ENCODE peak calls at places on chromosomes 3 and 15, in six cellular contexts. X, L, O, S, J and R are unnamed samples. For H3K9me3, the result is how much of the 10 kb centered on the place peaks cover.

GRCh38 chr3:100810671-100811070 is 101.4 kb downstream of the TFG start:
- DNase-seq in S (no peak), X (no peak), J (no peak), O (no peak), L (no peak), R (no peak)

GRCh38 chr3:37115451-37115850 is 58.9 kb downstream of the LRRFIP2 start:
- DNase-seq in L (no peak), S (no peak), O (no peak), X (no peak), J (no peak), R (no peak)

GRCh38 chr3:4350789-4351163 is 47.6 kb downstream of the SETMAR start:
- DNase-seq in O (peak), J (no peak), X (no peak), S (no peak), L (peak), R (peak)

GRCh38 chr3:138114431-138114918 is 933 bp downstream of the DZIP1L start:
- DNase-seq in L (no peak), S (no peak), O (no peak), J (no peak), X (peak), R (no peak)

GRCh38 chr3:28615071-28615470 is 266.4 kb upstream of the AZI2 start:
- DNase-seq in X (no peak), L (no peak), J (no peak), O (no peak), S (no peak), R (no peak)

GRCh38 chr3:138740057-138740456 is 94.7 kb downstream of the PIK3CB start:
- DNase-seq in J (no peak), L (no peak), O (no peak), X (no peak), S (no peak), R (no peak)

GRCh38 chr3:195069501-195070251 is 201.3 kb downstream of the XXYLT1 start:
- DNase-seq in S (no peak), J (no peak), O (no peak), L (no peak), X (no peak), R (no peak)

GRCh38 chr3:79515072-79515471 is 252.7 kb downstream of the ROBO1 start:
- DNase-seq in S (no peak), J (no peak), L (no peak), O (no peak), X (no peak), R (no peak)

GRCh38 chr3:101009386-101009785 is 16.2 kb upstream of the ABI3BP start:
- DNase-seq in L (no peak), X (no peak), S (no peak), J (no peak), O (no peak), R (no peak)

GRCh38 chr3:105714459-105714858 is 154.4 kb downstream of the CBLB start:
- DNase-seq in L (no peak), O (no peak), J (no peak), X (no peak), S (no peak), R (no peak)

GRCh38 chr3:5376761-5377160 is 189.3 kb downstream of the EDEM1 start:
- DNase-seq in O (no peak), J (no peak), L (no peak), X (no peak), S (no peak), R (no peak)

GRCh38 chr3:10192953-10193691 is 28.4 kb downstream of the IRAK2 start:
- DNase-seq in J (no peak), O (peak), S (no peak), L (peak), X (no peak), R (peak)

GRCh38 chr3:150309557-150309956 is 98.5 kb upstream of the TSC22D2 start:
- DNase-seq in S (no peak), X (no peak), O (no peak), J (no peak), L (no peak), R (no peak)

GRCh38 chr15:99925661-99926461 is 192.6 kb upstream of the LYSMD4 start:
- DNase-seq in J (peak), O (peak), S (no peak), L (peak), X (peak), R (peak)

GRCh38 chr15:81962438-81962837 is 83.4 kb downstream of the MEX3B start:
- DNase-seq in O (no peak), L (no peak), X (no peak), J (no peak), S (no peak), R (no peak)

GRCh38 chr3:54746722-54747121 is 181.1 kb downstream of the LRTM1 start:
- DNase-seq in O (no peak), X (no peak), J (no peak), L (no peak), S (no peak), R (no peak)

GRCh38 chr3:99681512-99681911 is 43.1 kb downstream of the COL8A1 start:
- DNase-seq in S (no peak), X (no peak), O (no peak), J (no peak), L (no peak), R (no peak)

GRCh38 chr3:99683465-99683864 is 45.1 kb downstream of the COL8A1 start:
- DNase-seq in O (no peak), X (no peak), S (no peak), J (no peak), L (no peak), R (no peak)

GRCh38 chr3:99678023-99678422 is 39.6 kb downstream of the COL8A1 start:
- DNase-seq in O (no peak), X (no peak), L (no peak), S (no peak), J (no peak), R (no peak)

GRCh38 chr3:99681976-99682375 is 43.6 kb downstream of the COL8A1 start:
- DNase-seq in L (no peak), J (no peak), S (no peak), X (no peak), O (no peak), R (no peak)

GRCh38 chr3:99678926-99679325 is 40.5 kb downstream of the COL8A1 start:
- DNase-seq in L (no peak), J (no peak), X (no peak), S (no peak), O (no peak), R (no peak)
- H3K27ac ChIP-seq in L (no peak), J (no peak), X (no peak), S (no peak), O (no peak), R (no peak)

GRCh38 chr15:25238716-25239470 is 199.9 kb downstream of the UBE3A start:
- DNase-seq in L (no peak), J (peak), S (no peak), X (no peak), O (peak), R (no peak)

GRCh38 chr15:25238126-25238525 is 200.7 kb downstream of the UBE3A start:
- DNase-seq in S (no peak), L (no peak), J (peak), X (no peak), O (peak), R (no peak)

GRCh38 chr15:25236143-25236860 is 202.5 kb downstream of the UBE3A start:
- DNase-seq in X (no peak), J (peak), S (no peak), L (no peak), O (peak), R (no peak)

GRCh38 chr15:25236861-25237155 is 202.0 kb downstream of the UBE3A start:
- DNase-seq in O (peak), S (no peak), X (no peak), L (no peak), J (peak), R (no peak)

GRCh38 chr15:25237291-25237978 is 201.4 kb downstream of the UBE3A start:
- DNase-seq in J (no peak), L (no peak), O (peak), X (no peak), S (no peak), R (no peak)
- H3K9me3 ChIP-seq in J (under half), L (under half), O (under half), X (under half), S (under half), R (half or more)

DNA sequence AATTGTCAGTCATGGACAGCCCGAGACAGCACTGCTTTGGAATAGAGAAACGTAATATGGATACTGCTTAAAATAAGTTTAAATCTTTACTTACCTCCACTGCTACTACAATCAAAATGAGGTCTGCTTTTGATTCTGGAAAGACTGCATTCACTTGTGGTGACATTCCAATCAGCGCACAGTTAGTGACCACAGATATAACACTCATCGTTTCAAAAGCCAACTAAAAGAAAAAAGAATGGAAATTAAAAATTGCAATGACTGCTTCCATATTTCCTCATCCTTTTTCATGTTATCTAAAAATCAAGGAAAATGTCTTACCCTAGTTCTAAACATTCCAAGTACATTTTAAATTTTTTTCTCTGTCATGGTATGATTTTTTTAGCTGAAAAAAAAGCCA is 72.2 kb downstream of the ANO10 start:
- DNase-seq in L (no peak), S (no peak), J (no peak), O (no peak), X (no peak), R (no peak)
- H3K27ac ChIP-seq in L (no peak), S (no peak), J (no peak), O (no peak), X (no peak), R (no peak)

GRCh38 chr3:62372621-62373041 is 719 bp downstream of the FEZF2 start:
- DNase-seq in J (no peak), L (no peak), O (no peak), S (no peak), X (no peak), R (no peak)

GRCh38 chr3:62373714-62374333 is 474 bp upstream of the FEZF2 start:
- DNase-seq in O (no peak), J (no peak), X (no peak), S (no peak), L (no peak), R (no peak)

GRCh38 chr3:62375655-62376054 is 2.3 kb upstream of the FEZF2 start:
- DNase-seq in O (no peak), L (no peak), S (no peak), J (no peak), X (no peak), R (no peak)

GRCh38 chr3:62373215-62373614 is at the start of gene FEZF2:
- DNase-seq in S (no peak), X (no peak), O (no peak), J (no peak), L (no peak), R (no peak)

DNA sequence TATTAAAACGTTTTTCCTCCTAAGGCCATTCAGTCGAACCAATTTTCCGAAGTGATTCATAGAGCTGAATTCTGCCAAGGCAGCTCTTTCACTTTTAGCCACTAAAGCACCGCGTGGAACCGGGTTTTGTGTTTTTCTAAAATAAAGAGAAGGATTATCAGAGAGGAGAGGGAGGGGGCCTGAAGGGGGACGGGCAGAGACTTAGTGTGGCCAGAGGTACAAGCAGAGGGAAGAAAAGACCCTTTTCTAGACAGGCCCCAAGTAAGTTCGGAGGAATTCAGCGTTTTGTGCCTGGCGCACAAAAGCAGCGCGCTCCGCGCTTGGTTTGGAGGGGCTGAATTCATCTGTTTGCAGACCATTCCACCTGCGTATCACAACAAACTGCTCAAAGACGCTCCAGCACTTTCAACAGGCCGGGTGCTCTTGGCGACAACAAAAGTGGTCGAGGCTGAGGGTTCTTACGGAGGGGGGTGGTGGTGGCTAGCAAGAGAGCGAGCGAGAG is 1.1 kb upstream of the FEZF2 start:
- DNase-seq in O (no peak), J (no peak), L (no peak), S (no peak), X (no peak), R (no peak)
- H3K9me3 ChIP-seq in O (under half), J (under half), L (under half), S (under half), X (under half), R (under half)

GRCh38 chr15:77057650-77058049 is 13.3 kb downstream of the TSPAN3 start:
- DNase-seq in X (no peak), S (no peak), O (no peak), J (no peak), L (no peak), R (no peak)

GRCh38 chr15:77058468-77058867 is 12.4 kb downstream of the TSPAN3 start:
- DNase-seq in O (no peak), S (no peak), L (no peak), X (no peak), J (no peak), R (no peak)

GRCh38 chr15:77060560-77060959 is 10.3 kb downstream of the TSPAN3 start:
- DNase-seq in S (no peak), J (no peak), L (no peak), X (no peak), O (no peak), R (no peak)

GRCh38 chr15:77057072-77057471 is 13.8 kb downstream of the TSPAN3 start:
- DNase-seq in O (no peak), X (no peak), S (no peak), L (no peak), J (no peak), R (no peak)

DNA sequence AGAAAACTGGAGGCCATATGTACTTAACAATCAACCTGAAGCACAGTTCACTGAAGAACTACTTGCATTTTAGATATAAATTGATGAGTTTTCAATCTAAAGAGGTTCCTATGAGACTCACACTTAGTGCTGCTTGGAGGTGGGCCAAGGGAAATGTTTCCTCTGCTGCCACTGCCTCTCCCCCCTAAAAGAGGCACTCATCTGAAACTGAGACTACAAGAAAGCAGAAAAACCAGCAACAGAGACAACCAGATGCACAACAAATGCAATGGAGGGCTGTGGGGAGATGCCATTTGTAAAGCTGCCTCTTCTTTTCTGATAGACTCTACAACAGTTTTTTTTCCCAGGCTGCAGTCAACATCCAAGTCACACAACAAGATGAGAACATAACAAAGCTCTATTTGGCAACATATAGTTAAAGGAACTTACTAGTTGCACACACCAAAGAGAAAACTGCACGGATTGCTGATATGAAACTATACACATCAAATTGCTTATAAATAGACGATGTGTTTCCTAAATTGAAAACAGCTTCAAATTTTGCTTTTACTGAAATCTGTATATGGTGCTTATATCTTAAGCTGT is 11.1 kb downstream of the TSPAN3 start:
- DNase-seq in O (no peak), L (no peak), S (no peak), J (no peak), X (no peak), R (no peak)
- H3K27ac ChIP-seq in O (no peak), L (no peak), S (no peak), J (peak), X (no peak), R (no peak)

GRCh38 chr15:31871159-31871886 is 159.0 kb upstream of the CHRNA7 start:
- DNase-seq in L (no peak), J (no peak), O (no peak), X (no peak), S (no peak), R (no peak)
- H3K9me3 ChIP-seq in L (under half), J (under half), O (under half), X (under half), S (under half), R (under half)

GRCh38 chr15:22979069-22979698 is 984 bp downstream of the CYFIP1 start:
- DNase-seq in L (peak), O (no peak), J (peak), S (no peak), X (peak), R (no peak)

GRCh38 chr15:22979699-22980188 is 424 bp downstream of the CYFIP1 start:
- DNase-seq in L (peak), X (peak), J (peak), S (no peak), O (no peak), R (no peak)

GRCh38 chr15:22980189-22981136 is at the start of gene CYFIP1:
- DNase-seq in O (no peak), S (peak), J (peak), L (peak), X (peak), R (no peak)

GRCh38 chr15:22978691-22979068 is 1.5 kb downstream of the CYFIP1 start:
- DNase-seq in J (no peak), O (no peak), X (no peak), L (no peak), S (no peak), R (no peak)

DNA sequence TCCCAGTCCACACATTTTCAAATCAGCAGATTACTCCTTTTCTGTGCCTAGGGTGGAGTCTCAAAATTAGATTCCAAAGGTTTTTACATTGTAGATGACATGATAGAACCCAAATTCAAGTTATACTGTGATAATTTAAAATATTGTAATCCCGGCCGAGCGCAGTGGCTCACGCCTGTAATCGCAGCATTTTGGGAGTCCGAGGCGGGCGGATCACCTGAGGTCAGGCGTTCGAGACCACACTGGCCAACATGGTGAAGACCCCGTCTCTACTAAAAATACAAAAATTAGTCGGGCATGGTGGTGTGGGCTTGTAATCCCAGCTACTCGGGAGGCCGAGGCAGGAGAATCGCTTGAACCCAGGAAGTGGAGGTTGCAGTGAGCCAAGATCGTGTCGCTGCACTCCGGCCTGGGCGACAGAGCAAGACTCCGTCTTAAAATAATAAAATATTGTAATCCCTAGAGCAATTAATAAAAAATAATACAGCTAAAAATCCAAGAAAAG is 1.2 kb upstream of the CYFIP1 start:
- DNase-seq in S (no peak), X (no peak), L (no peak), J (no peak), O (no peak), R (no peak)
- H3K27ac ChIP-seq in S (peak), X (no peak), L (no peak), J (no peak), O (no peak), R (peak)

DNA sequence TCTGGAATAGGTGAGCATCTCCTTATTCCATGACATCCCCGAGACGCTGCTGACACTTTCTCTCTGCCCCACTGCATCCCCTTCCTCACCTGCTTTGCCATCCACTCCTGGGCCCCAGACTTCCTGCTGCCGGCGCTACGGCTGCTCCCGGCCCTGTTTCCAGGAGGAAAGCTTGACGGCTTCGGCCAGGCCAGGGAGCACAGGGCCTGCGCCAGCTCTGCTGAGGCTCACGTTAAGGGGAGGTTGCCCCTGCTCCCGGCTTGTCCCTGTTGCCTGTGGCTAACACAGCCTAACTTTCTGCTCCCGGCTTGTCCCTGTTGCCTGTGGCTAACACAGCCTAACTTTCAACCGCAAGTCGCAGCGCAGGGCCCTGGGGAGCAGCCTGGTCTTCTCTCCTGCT is 177.3 kb upstream of the RGMA start:
- DNase-seq in J (no peak), O (no peak), L (no peak), X (peak), S (no peak), R (no peak)
- H3K9me3 ChIP-seq in J (under half), O (under half), L (under half), X (under half), S (under half), R (under half)